ENCODE peak calls at places on chromosomes 11 and 22, in ten cellular contexts. W is spleen, Q is suprapubic skin, X is A549, Y is tibial nerve, O is Peyer's patch, H is heart left ventricle, A is breast epithelium, I is body of pancreas, M is transverse colon. V is an unnamed sample.

GRCh38 chr11:97140885-97141494 is 751.2 kb downstream of the JRKL start:
- DNase-seq in W (no peak), Q (no peak), X (no peak), Y (no peak), O (no peak), H (no peak), A (no peak), I (no peak), M (no peak), V (no peak)

GRCh38 chr11:65652511-65653228 is 10.0 kb downstream of the RELA start:
- DNase-seq in W (peak), Q (peak), X (peak), Y (peak), O (peak), H (peak), A (peak), I (peak), M (peak), V (peak)

GRCh38 chr11:70755410-70756158 is 357.3 kb downstream of the CTTN start:
- DNase-seq in W (peak), Q (no peak), X (peak), Y (peak), O (peak), H (peak), A (peak), I (peak), M (peak), V (peak)

GRCh38 chr11:70445605-70446004 is 47.3 kb downstream of the CTTN start:
- DNase-seq in W (peak), Q (no peak), X (no peak), Y (no peak), O (no peak), H (no peak), A (no peak), I (no peak), M (no peak), V (no peak)

GRCh38 chr11:8917157-8917820 is 6.3 kb downstream of the AKIP1 start:
- DNase-seq in W (no peak), Q (no peak), X (no peak), Y (peak), O (no peak), H (no peak), A (peak), I (peak), M (no peak), V (peak)

GRCh38 chr11:68313574-68314202 is 1.3 kb downstream of the LRP5 start:
- DNase-seq in W (no peak), Q (no peak), X (no peak), Y (no peak), O (no peak), H (no peak), A (no peak), I (peak), M (no peak), V (peak)

GRCh38 chr11:73838443-73839122 is 38.1 kb downstream of the COA4 start:
- DNase-seq in W (no peak), Q (no peak), X (no peak), Y (no peak), O (no peak), H (no peak), A (no peak), I (no peak), M (no peak), V (no peak)

GRCh38 chr11:34745209-34745608 is 124.3 kb downstream of the EHF start:
- DNase-seq in W (no peak), Q (no peak), X (no peak), Y (no peak), O (no peak), H (no peak), A (no peak), I (peak), M (no peak), V (no peak)

GRCh38 chr11:9057888-9058287 is 33.5 kb downstream of the SCUBE2 start:
- DNase-seq in W (no peak), Q (no peak), X (no peak), Y (no peak), O (no peak), H (no peak), A (no peak), I (no peak), M (no peak), V (no peak)

GRCh38 chr22:47788461-47788860 is 1026.0 kb downstream of the TBC1D22A start:
- DNase-seq in W (peak), Q (no peak), X (no peak), Y (no peak), O (no peak), H (no peak), A (no peak), I (no peak), M (no peak), V (no peak)

GRCh38 chr11:120067361-120068113 is 70.4 kb downstream of the TRIM29 start:
- DNase-seq in W (no peak), Q (peak), X (no peak), Y (no peak), O (no peak), H (no peak), A (no peak), I (no peak), M (no peak), V (no peak)

GRCh38 chr11:68122936-68123539 is 1.9 kb upstream of the CHKA start:
- DNase-seq in W (no peak), Q (peak), X (no peak), Y (no peak), O (no peak), H (no peak), A (no peak), I (peak), M (peak), V (no peak)

GRCh38 chr11:65424200-65425104 is 1.9 kb downstream of the NEAT1 start:
- DNase-seq in W (peak), Q (peak), X (no peak), Y (peak), O (no peak), H (peak), A (no peak), I (peak), M (peak), V (peak)

GRCh38 chr22:29871684-29872083 is 11.3 kb upstream of the MTMR3 start:
- DNase-seq in W (no peak), Q (no peak), X (no peak), Y (no peak), O (no peak), H (no peak), A (no peak), I (peak), M (no peak), V (no peak)

GRCh38 chr22:22408731-22409696 is 99.5 kb downstream of the ZNF280B start:
- DNase-seq in W (no peak), Q (no peak), X (peak), Y (peak), O (peak), H (no peak), A (no peak), I (peak), M (peak), V (no peak)

GRCh38 chr22:19168088-19168890 is 10.2 kb downstream of the SLC25A1 start:
- DNase-seq in W (no peak), Q (no peak), X (no peak), Y (no peak), O (no peak), H (no peak), A (no peak), I (no peak), M (no peak), V (no peak)

GRCh38 chr11:125207866-125208425 is 43.4 kb downstream of the PKNOX2 start:
- DNase-seq in W (no peak), Q (no peak), X (no peak), Y (no peak), O (no peak), H (no peak), A (no peak), I (no peak), M (no peak), V (no peak)

GRCh38 chr22:38699784-38700183 is 959 bp downstream of the JOSD1 start:
- DNase-seq in W (no peak), Q (no peak), X (no peak), Y (no peak), O (no peak), H (no peak), A (no peak), I (no peak), M (no peak), V (no peak)

DNA sequence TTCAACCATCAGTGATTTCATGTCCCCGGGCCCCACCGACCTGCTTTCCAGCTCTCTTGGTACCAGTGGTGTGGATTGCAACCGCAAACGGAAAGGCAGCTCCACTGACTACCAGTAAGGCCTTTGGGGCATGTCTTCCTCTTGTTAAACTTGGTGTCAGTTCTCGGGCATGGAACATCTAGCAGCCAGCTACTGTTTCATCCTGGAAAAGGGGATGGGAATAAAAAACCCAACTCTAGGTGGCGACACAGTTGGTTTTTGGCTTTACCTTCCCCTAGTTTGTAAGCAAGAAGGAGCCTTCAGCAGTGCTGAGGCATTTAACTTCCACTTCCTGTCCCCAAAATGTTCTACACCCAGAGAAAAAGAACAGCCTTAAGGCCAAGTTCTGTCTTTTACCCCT is 76.7 kb downstream of the BMAL1 start:
- DNase-seq in W (no peak), Q (no peak), X (no peak), Y (no peak), O (no peak), H (no peak), A (no peak), I (no peak), M (no peak), V (no peak)
- TF ChIP-seq CTCF in W (no peak), Q (no peak), X (peak), Y (no peak), O (no peak), H (no peak), A (no peak), I (no peak), M (peak), V (no peak)

GRCh38 chr11:6481924-6482275 is 599 bp downstream of the TIMM10B start:
- DNase-seq in W (peak), Q (no peak), X (no peak), Y (no peak), O (no peak), H (peak), A (no peak), I (no peak), M (no peak), V (no peak)

GRCh38 chr11:6483015-6483414 is 1.7 kb downstream of the TIMM10B start:
- DNase-seq in W (no peak), Q (no peak), X (no peak), Y (no peak), O (no peak), H (no peak), A (no peak), I (no peak), M (no peak), V (no peak)

GRCh38 chr11:6481012-6481923 is at the start of the genes ARFIP2 and TIMM10B:
- DNase-seq in W (peak), Q (peak), X (peak), Y (peak), O (peak), H (peak), A (peak), I (peak), M (peak), V (peak)

GRCh38 chr11:6482431-6482830 is 1.1 kb downstream of the TIMM10B start:
- DNase-seq in W (no peak), Q (no peak), X (no peak), Y (no peak), O (no peak), H (no peak), A (no peak), I (no peak), M (no peak), V (no peak)

GRCh38 chr11:6480299-6480914 is 724 bp downstream of the ARFIP2 start:
- DNase-seq in W (no peak), Q (no peak), X (no peak), Y (no peak), O (no peak), H (no peak), A (no peak), I (peak), M (no peak), V (no peak)
- H3K27ac ChIP-seq in W (peak), Q (peak), X (peak), Y (peak), O (peak), H (peak), A (peak), I (peak), M (peak), V (peak)

DNA sequence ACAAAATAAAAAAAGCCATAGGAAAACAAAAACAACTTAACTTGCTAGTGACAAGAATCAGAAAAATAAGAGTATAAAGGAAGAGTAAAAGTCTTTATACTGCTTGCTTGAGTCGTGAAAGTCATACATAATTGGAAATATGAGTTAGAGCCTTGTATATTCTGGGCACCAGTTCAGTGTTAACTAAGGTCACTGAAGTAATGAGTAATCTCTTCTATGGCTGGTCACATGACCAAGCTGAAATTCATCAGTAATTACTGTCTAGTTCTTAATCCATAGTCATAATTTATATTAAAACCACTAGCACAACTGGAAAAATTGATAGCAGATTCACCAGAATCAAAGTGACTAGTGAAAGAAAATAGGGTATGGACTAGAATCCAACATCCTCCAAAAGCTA is 84.3 kb upstream of the SLC5A12 start:
- DNase-seq in W (no peak), Q (no peak), X (no peak), Y (no peak), O (no peak), H (no peak), A (no peak), I (no peak), M (no peak), V (no peak)
- TF ChIP-seq POLR2A in W (no peak), Q (no peak), X (no peak), Y (no peak), O (no peak), H (no peak), A (no peak), I (no peak), M (no peak), V (no peak)

GRCh38 chr11:118640332-118641154 is 33.1 kb downstream of the PHLDB1 start:
- DNase-seq in W (no peak), Q (no peak), X (no peak), Y (no peak), O (no peak), H (no peak), A (no peak), I (peak), M (no peak), V (peak)
- TF ChIP-seq CTCF in W (no peak), Q (no peak), X (no peak), Y (peak), O (no peak), H (no peak), A (peak), I (peak), M (peak), V (no peak)

DNA sequence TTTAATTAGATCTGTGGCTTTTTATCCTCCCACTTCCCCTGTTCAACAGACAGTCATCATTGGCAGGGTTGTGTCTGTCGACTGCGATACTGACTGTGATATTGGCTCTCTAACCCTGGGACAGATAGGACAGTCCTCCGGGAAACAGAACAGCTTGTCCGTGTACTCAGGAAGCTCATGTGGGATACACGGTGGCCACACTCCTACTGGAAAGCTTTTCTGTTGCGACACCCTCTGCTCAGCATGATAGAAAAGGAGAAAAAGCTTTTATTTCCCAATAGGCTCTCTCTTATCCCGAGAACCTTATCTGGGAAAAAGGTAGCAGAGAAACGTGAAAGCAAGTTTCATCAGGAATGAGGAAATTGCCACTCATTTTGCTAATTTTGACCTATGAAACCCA is 60.4 kb upstream of the HSPA8 start:
- DNase-seq in W (no peak), Q (no peak), X (no peak), Y (peak), O (no peak), H (no peak), A (peak), I (peak), M (peak), V (no peak)
- H3K27ac ChIP-seq in W (peak), Q (peak), X (peak), Y (peak), O (peak), H (peak), A (peak), I (no peak), M (peak), V (peak)

DNA sequence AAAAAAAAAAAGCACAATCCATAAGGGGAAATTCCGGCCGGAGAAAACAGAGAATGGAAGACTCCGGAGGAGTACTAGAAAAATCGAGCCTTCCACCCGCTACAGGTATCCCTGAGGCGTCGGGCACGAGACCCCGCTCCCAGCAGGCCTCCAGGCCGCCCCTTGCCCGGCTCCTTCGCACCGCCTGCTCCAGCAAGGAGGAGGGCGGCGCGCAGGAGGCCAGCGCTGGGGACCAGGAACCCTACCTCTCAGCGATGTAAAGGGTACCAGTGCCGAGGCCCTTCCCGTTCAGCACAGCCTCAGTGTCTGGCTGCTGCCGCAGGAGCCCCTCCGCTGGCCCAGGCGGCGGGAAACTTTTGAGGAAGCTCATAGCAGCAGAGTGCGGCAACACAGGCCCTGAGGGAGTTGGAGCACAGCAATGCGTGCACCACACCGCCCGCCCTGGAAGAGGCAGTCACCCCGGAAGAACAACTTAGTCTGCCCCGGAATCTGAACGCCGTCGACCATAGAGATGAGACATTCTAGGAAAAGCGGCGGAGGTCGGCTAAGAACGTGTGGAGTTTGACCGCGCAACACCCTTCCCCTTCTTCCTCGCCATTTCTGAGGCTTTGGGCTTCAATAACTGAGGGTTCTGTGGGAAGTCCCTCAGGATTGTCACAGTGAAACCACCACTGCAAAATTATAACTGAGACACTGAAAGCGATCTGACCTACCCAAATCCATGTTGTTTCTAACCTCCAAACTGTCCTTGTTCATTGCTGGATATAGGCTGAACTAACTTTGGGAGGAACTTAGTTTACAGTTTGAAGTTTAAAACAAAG is at the start of gene CLNS1A:
- DNase-seq in W (peak), Q (peak), X (peak), Y (peak), O (peak), H (peak), A (peak), I (peak), M (peak), V (peak)
- TF ChIP-seq POLR2A in W (no peak), Q (peak), X (peak), Y (peak), O (peak), H (peak), A (peak), I (peak), M (peak), V (peak)

V was measured in ovary.